ENCODE peak calls at places on chromosome 13, in seven cellular contexts. N, Y, L, A, C, W and Z are unnamed samples.

GRCh38 chr13:54210397-54211050 is 1181.9 kb downstream of the OLFM4 start:
- DNase-seq in N (no peak), Y (no peak), L (no peak), A (no peak), C (no peak), W (peak; percentile 73), Z (no peak)

GRCh38 chr13:45872574-45872973 is 21.0 kb upstream of the SIAH3 start:
- DNase-seq in N (no peak), Y (no peak), L (no peak), A (no peak), C (no peak), W (no peak), Z (no peak)

GRCh38 chr13:21657538-21657937 is 13.3 kb upstream of the FGF9 start:
- DNase-seq in N (no peak), Y (no peak), L (no peak), A (no peak), C (no peak), W (peak; percentile 28), Z (no peak)

GRCh38 chr13:20415694-20416107 is 110.0 kb downstream of the CRYL1 start:
- DNase-seq in N (peak; percentile 57), Y (no peak), L (no peak), A (no peak), C (no peak), W (no peak), Z (no peak)

GRCh38 chr13:50636007-50636704 is 207.3 kb downstream of the DLEU7 start:
- DNase-seq in N (no peak), Y (no peak), L (no peak), A (no peak), C (peak; percentile 18), W (no peak), Z (peak; percentile 31)

GRCh38 chr13:50726164-50726563 is 117.3 kb downstream of the DLEU7 start:
- DNase-seq in N (no peak), Y (no peak), L (no peak), A (no peak), C (no peak), W (no peak), Z (no peak)

GRCh38 chr13:87884874-87885273 is 213.7 kb downstream of the SLITRK5 start:
- DNase-seq in N (no peak), Y (no peak), L (no peak), A (no peak), C (no peak), W (peak; percentile 29), Z (no peak)

GRCh38 chr13:48221301-48222190 is 11.5 kb upstream of the ITM2B start:
- DNase-seq in N (no peak), Y (no peak), L (peak; percentile 68), A (no peak), C (no peak), W (no peak), Z (no peak)

GRCh38 chr13:63938851-63939250 is 2523.2 kb upstream of the PCDH20 start:
- DNase-seq in N (no peak), Y (no peak), L (no peak), A (no peak), C (no peak), W (peak; percentile 20), Z (no peak)

GRCh38 chr13:45503658-45504057 is 38.9 kb downstream of the COG3 start:
- DNase-seq in N (no peak), Y (no peak), L (no peak), A (no peak), C (no peak), W (no peak), Z (no peak)

GRCh38 chr13:99312493-99312883 is 5.3 kb upstream of the GPR183 start:
- DNase-seq in N (peak; percentile 85), Y (peak; percentile 55), L (peak; percentile 93), A (peak; percentile 61), C (peak; percentile 64), W (no peak), Z (no peak)

GRCh38 chr13:103510007-103510406 is 443.8 kb upstream of the SLC10A2 start:
- DNase-seq in N (no peak), Y (no peak), L (no peak), A (no peak), C (no peak), W (no peak), Z (peak; percentile 10)

GRCh38 chr13:34256236-34256635 is 438.3 kb downstream of the RFC3 start:
- DNase-seq in N (no peak), Y (no peak), L (no peak), A (no peak), C (no peak), W (no peak), Z (no peak)

GRCh38 chr13:40666905-40667621 is 622 bp upstream of the FOXO1 start:
- DNase-seq in N (peak; percentile 90), Y (peak; percentile 35), L (peak; percentile 78), A (peak; percentile 79), C (peak; percentile 52), W (peak; percentile 16), Z (peak; percentile 25)

GRCh38 chr13:73355134-73355533 is 296.3 kb downstream of the KLF5 start:
- DNase-seq in N (no peak), Y (no peak), L (no peak), A (no peak), C (no peak), W (peak; percentile 45), Z (no peak)

GRCh38 chr13:86109107-86109506 is 309.9 kb upstream of the SLITRK6 start:
- DNase-seq in N (no peak), Y (no peak), L (no peak), A (no peak), C (no peak), W (no peak), Z (no peak)

GRCh38 chr13:110559986-110560385 is 1.5 kb downstream of the RAB20 start:
- DNase-seq in N (no peak), Y (no peak), L (no peak), A (no peak), C (no peak), W (peak; percentile 59), Z (no peak)

GRCh38 chr13:89755729-89756492 is 1591.6 kb upstream of the MIR17HG start:
- DNase-seq in N (no peak), Y (no peak), L (no peak), A (no peak), C (no peak), W (no peak), Z (no peak)

GRCh38 chr13:103931396-103931795 is 865.2 kb upstream of the SLC10A2 start:
- DNase-seq in N (no peak), Y (no peak), L (no peak), A (no peak), C (no peak), W (no peak), Z (no peak)

GRCh38 chr13:113138792-113139551 is 16.4 kb downstream of the F10 start:
- DNase-seq in N (no peak), Y (no peak), L (no peak), A (no peak), C (no peak), W (no peak), Z (no peak)

GRCh38 chr13:109745702-109746101 is 40.7 kb downstream of the IRS2 start:
- DNase-seq in N (no peak), Y (no peak), L (no peak), A (no peak), C (no peak), W (no peak), Z (no peak)

GRCh38 chr13:76512676-76513277 is 373.4 kb downstream of the KCTD12 start:
- DNase-seq in N (no peak), Y (peak; percentile 9), L (no peak), A (no peak), C (no peak), W (peak; percentile 87), Z (no peak)

GRCh38 chr13:73073050-73073449 is 14.2 kb downstream of the KLF5 start:
- DNase-seq in N (no peak), Y (no peak), L (no peak), A (no peak), C (no peak), W (no peak), Z (no peak)

GRCh38 chr13:62360609-62361008 is 945.0 kb upstream of the PCDH20 start:
- DNase-seq in N (no peak), Y (no peak), L (no peak), A (no peak), C (no peak), W (no peak), Z (no peak)

GRCh38 chr13:62356977-62357376 is 941.3 kb upstream of the PCDH20 start:
- DNase-seq in N (no peak), Y (no peak), L (no peak), A (no peak), C (no peak), W (no peak), Z (no peak)

GRCh38 chr13:62358646-62358932 is 942.9 kb upstream of the PCDH20 start:
- DNase-seq in N (no peak), Y (no peak), L (no peak), A (no peak), C (no peak), W (no peak), Z (no peak)

GRCh38 chr13:62357887-62358645 is 942.4 kb upstream of the PCDH20 start:
- DNase-seq in N (no peak), Y (no peak), L (no peak), A (no peak), C (no peak), W (peak; percentile 62), Z (peak; percentile 77)
- TF ChIP-seq CTCF in N (no peak), Y (no peak), L (no peak), A (no peak), C (no peak), W (peak; percentile 70), Z (peak; percentile 84)

GRCh38 chr13:43662976-43663375 is 123.8 kb downstream of the ENOX1 start:
- DNase-seq in N (no peak), Y (no peak), L (no peak), A (no peak), C (no peak), W (no peak), Z (no peak)
- H3K4me3 ChIP-seq in N (no peak overlapping the region), Y (no peak overlapping the region), L (no peak overlapping the region), A (no peak overlapping the region), C (no peak overlapping the region), W (no peak overlapping the region), Z (no peak overlapping the region)

GRCh38 chr13:31042084-31042483 is 109.6 kb downstream of the TEX26 start:
- DNase-seq in N (no peak), Y (no peak), L (no peak), A (no peak), C (no peak), W (no peak), Z (no peak)
- H3K4me1 ChIP-seq in N (peaks cover 28% of the 10 kb centered on the region), Y (peaks cover 27% of the 10 kb centered on the region), L (peaks cover 18% of the 10 kb centered on the region), A (no peaks in the 10 kb centered on the region), C (no peaks in the 10 kb centered on the region), W (peaks cover 33% of the 10 kb centered on the region), Z (peaks cover 19% of the 10 kb centered on the region)

DNA sequence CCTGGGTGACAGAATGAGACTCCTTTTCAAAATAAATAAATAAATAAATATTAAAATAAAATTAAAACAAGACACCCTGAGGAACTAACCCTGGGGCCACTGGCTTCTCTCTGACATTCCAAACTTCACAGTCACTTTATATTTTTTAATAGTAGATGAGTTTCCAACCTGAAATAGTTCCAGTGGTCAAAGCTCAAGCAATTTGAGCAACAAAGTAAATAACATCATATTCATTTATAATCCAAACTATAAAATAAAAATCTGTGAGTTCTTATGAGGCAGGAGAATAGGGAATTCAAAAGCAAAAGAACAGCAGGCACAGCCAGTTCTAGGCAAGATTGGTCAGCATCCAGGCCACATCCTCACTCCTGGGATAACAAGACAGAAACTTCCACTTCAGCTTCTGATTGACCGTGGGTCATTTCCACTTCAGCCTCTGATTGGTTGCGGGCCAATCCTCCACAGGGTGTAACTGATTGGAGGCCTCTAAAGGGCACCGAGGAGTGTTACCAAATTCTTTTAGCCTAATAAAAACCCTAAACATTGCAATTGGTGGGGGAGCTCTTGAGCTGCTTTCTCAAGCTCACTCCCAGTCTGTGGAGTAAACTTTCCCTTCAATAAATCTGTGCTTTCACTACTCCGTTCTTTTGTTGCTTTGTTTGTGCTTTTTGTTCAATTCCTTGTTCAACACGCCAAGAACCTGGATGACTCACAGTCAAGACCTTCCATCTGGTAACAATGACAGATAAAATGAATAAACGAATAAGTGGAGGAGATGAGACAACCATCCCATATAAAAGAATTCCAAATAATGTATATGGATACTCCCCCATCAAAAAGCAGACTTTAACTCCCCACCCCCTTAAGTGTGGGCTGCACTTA is 42.5 kb upstream of the AMER2 start:
- DNase-seq in N (no peak), Y (peak; percentile 15), L (peak; percentile 83), A (no peak), C (peak; percentile 37), W (peak; percentile 61), Z (peak; percentile 16)
- TF ChIP-seq CTCF in N (no peak), Y (no peak), L (no peak), A (no peak), C (no peak), W (peak; percentile 40), Z (no peak)